ENCODE peak calls at places on chromosomes 13 and 19, in nine cellular contexts. One of them, this sample, is unnamed.

GRCh38 chr13:112743451-112744305 is 53.8 kb downstream of the ATP11A start:
- DNase-seq in cardiac fibroblast: no peak
- DNase-seq in lower lobe of right lung: no peak
- DNase-seq in heart left ventricle: no peak
- DNase-seq in GM23248: no peak
- DNase-seq in CD4-positive, CD25-positive, alpha-beta regulatory T cell: no peak
- DNase-seq in aorta: no peak
- DNase-seq in keratinocyte: no peak
- DNase-seq in choroid plexus epithelial cell: no peak
- DNase-seq in this sample: no peak

GRCh38 chr13:72851678-72852014 is 69.7 kb downstream of the PIBF1 start:
- DNase-seq in cardiac fibroblast: no peak
- DNase-seq in lower lobe of right lung: no peak
- DNase-seq in heart left ventricle: no peak
- DNase-seq in GM23248: no peak
- DNase-seq in CD4-positive, CD25-positive, alpha-beta regulatory T cell: no peak
- DNase-seq in aorta: no peak
- DNase-seq in keratinocyte: no peak
- DNase-seq in choroid plexus epithelial cell: no peak
- DNase-seq in this sample: no peak

GRCh38 chr13:71879129-71879535 is 12.1 kb upstream of the DACH1 start:
- DNase-seq in cardiac fibroblast: peak; percentile 53
- DNase-seq in lower lobe of right lung: no peak
- DNase-seq in heart left ventricle: no peak
- DNase-seq in GM23248: peak; percentile 11
- DNase-seq in CD4-positive, CD25-positive, alpha-beta regulatory T cell: no peak
- DNase-seq in aorta: no peak
- DNase-seq in keratinocyte: no peak
- DNase-seq in choroid plexus epithelial cell: peak; percentile 66
- DNase-seq in this sample: no peak

GRCh38 chr13:96527497-96527896 is 437.6 kb downstream of the HS6ST3 start:
- DNase-seq in cardiac fibroblast: no peak
- DNase-seq in lower lobe of right lung: no peak
- DNase-seq in heart left ventricle: no peak
- DNase-seq in GM23248: no peak
- DNase-seq in CD4-positive, CD25-positive, alpha-beta regulatory T cell: no peak
- DNase-seq in aorta: no peak
- DNase-seq in keratinocyte: no peak
- DNase-seq in choroid plexus epithelial cell: peak; percentile 1
- DNase-seq in this sample: no peak

GRCh38 chr19:31451686-31452325 is 102.6 kb upstream of the TSHZ3 start:
- DNase-seq in cardiac fibroblast: no peak
- DNase-seq in lower lobe of right lung: no peak
- DNase-seq in heart left ventricle: no peak
- DNase-seq in GM23248: peak; percentile 47
- DNase-seq in CD4-positive, CD25-positive, alpha-beta regulatory T cell: no peak
- DNase-seq in aorta: no peak
- DNase-seq in keratinocyte: no peak
- DNase-seq in choroid plexus epithelial cell: peak; percentile 44
- DNase-seq in this sample: no peak

GRCh38 chr13:31045621-31046081 is 113.2 kb downstream of the TEX26 start:
- DNase-seq in cardiac fibroblast: peak; percentile 95
- DNase-seq in lower lobe of right lung: peak; percentile 88
- DNase-seq in heart left ventricle: no peak
- DNase-seq in GM23248: peak; percentile 96
- DNase-seq in CD4-positive, CD25-positive, alpha-beta regulatory T cell: no peak
- DNase-seq in aorta: peak; percentile 80
- DNase-seq in keratinocyte: peak; percentile 91
- DNase-seq in choroid plexus epithelial cell: peak; percentile 97
- DNase-seq in this sample: peak; percentile 89

GRCh38 chr13:75173457-75174356 is 308.3 kb downstream of the TBC1D4 start:
- DNase-seq in cardiac fibroblast: no peak
- DNase-seq in lower lobe of right lung: no peak
- DNase-seq in heart left ventricle: no peak
- DNase-seq in GM23248: no peak
- DNase-seq in CD4-positive, CD25-positive, alpha-beta regulatory T cell: no peak
- DNase-seq in aorta: no peak
- DNase-seq in keratinocyte: no peak
- DNase-seq in choroid plexus epithelial cell: no peak
- DNase-seq in this sample: no peak

GRCh38 chr13:114081761-114082681 is 50.4 kb downstream of the RASA3 start:
- DNase-seq in cardiac fibroblast: no peak
- DNase-seq in lower lobe of right lung: no peak
- DNase-seq in heart left ventricle: no peak
- DNase-seq in GM23248: no peak
- DNase-seq in CD4-positive, CD25-positive, alpha-beta regulatory T cell: no peak
- DNase-seq in aorta: no peak
- DNase-seq in keratinocyte: no peak
- DNase-seq in choroid plexus epithelial cell: no peak
- DNase-seq in this sample: no peak

GRCh38 chr13:108919036-108919907 is 289.9 kb downstream of the MYO16 start:
- DNase-seq in cardiac fibroblast: no peak
- DNase-seq in lower lobe of right lung: no peak
- DNase-seq in heart left ventricle: no peak
- DNase-seq in GM23248: no peak
- DNase-seq in CD4-positive, CD25-positive, alpha-beta regulatory T cell: no peak
- DNase-seq in aorta: no peak
- DNase-seq in keratinocyte: no peak
- DNase-seq in choroid plexus epithelial cell: peak; percentile 66
- DNase-seq in this sample: no peak

GRCh38 chr13:27086599-27087265 is 84.9 kb downstream of the USP12 start:
- DNase-seq in cardiac fibroblast: no peak
- DNase-seq in lower lobe of right lung: no peak
- DNase-seq in heart left ventricle: no peak
- DNase-seq in GM23248: no peak
- DNase-seq in CD4-positive, CD25-positive, alpha-beta regulatory T cell: no peak
- DNase-seq in aorta: no peak
- DNase-seq in keratinocyte: no peak
- DNase-seq in choroid plexus epithelial cell: no peak
- DNase-seq in this sample: no peak

GRCh38 chr13:25062479-25062878 is 33.5 kb upstream of the PABPC3 start:
- DNase-seq in cardiac fibroblast: no peak
- DNase-seq in lower lobe of right lung: no peak
- DNase-seq in heart left ventricle: no peak
- DNase-seq in GM23248: no peak
- DNase-seq in CD4-positive, CD25-positive, alpha-beta regulatory T cell: no peak
- DNase-seq in aorta: no peak
- DNase-seq in keratinocyte: no peak
- DNase-seq in choroid plexus epithelial cell: no peak
- DNase-seq in this sample: no peak

GRCh38 chr13:42769650-42770049 is 11.7 kb upstream of the FAM216B start:
- DNase-seq in cardiac fibroblast: no peak
- DNase-seq in lower lobe of right lung: no peak
- DNase-seq in heart left ventricle: no peak
- DNase-seq in GM23248: peak; percentile 33
- DNase-seq in CD4-positive, CD25-positive, alpha-beta regulatory T cell: no peak
- DNase-seq in aorta: no peak
- DNase-seq in keratinocyte: no peak
- DNase-seq in choroid plexus epithelial cell: no peak
- DNase-seq in this sample: no peak

GRCh38 chr19:14089412-14089661 is 1.2 kb downstream of the SAMD1 start:
- DNase-seq in cardiac fibroblast: peak; percentile 43
- DNase-seq in lower lobe of right lung: no peak
- DNase-seq in heart left ventricle: no peak
- DNase-seq in GM23248: peak; percentile 43
- DNase-seq in CD4-positive, CD25-positive, alpha-beta regulatory T cell: peak; percentile 40
- DNase-seq in aorta: no peak
- DNase-seq in keratinocyte: no peak
- DNase-seq in choroid plexus epithelial cell: peak; percentile 46
- DNase-seq in this sample: no peak

GRCh38 chr13:32284927-32285632 is 30.1 kb downstream of the ZAR1L start:
- DNase-seq in cardiac fibroblast: peak; percentile 89
- DNase-seq in lower lobe of right lung: no peak
- DNase-seq in heart left ventricle: no peak
- DNase-seq in GM23248: peak; percentile 63
- DNase-seq in CD4-positive, CD25-positive, alpha-beta regulatory T cell: no peak
- DNase-seq in aorta: no peak
- DNase-seq in keratinocyte: no peak
- DNase-seq in choroid plexus epithelial cell: peak; percentile 83
- DNase-seq in this sample: peak; percentile 81

GRCh38 chr13:94829201-94829600 is 116.9 kb upstream of the SOX21 start:
- DNase-seq in cardiac fibroblast: no peak
- DNase-seq in lower lobe of right lung: no peak
- DNase-seq in heart left ventricle: no peak
- DNase-seq in GM23248: no peak
- DNase-seq in CD4-positive, CD25-positive, alpha-beta regulatory T cell: no peak
- DNase-seq in aorta: no peak
- DNase-seq in keratinocyte: no peak
- DNase-seq in choroid plexus epithelial cell: no peak
- DNase-seq in this sample: no peak

GRCh38 chr13:102131246-102131645 is 270.6 kb downstream of the FGF14 start:
- DNase-seq in cardiac fibroblast: no peak
- DNase-seq in lower lobe of right lung: no peak
- DNase-seq in heart left ventricle: no peak
- DNase-seq in GM23248: no peak
- DNase-seq in CD4-positive, CD25-positive, alpha-beta regulatory T cell: no peak
- DNase-seq in aorta: no peak
- DNase-seq in keratinocyte: no peak
- DNase-seq in choroid plexus epithelial cell: no peak
- DNase-seq in this sample: no peak

GRCh38 chr19:5133986-5134595 is 165.2 kb downstream of the KDM4B start:
- DNase-seq in cardiac fibroblast: no peak
- DNase-seq in lower lobe of right lung: no peak
- DNase-seq in heart left ventricle: no peak
- DNase-seq in GM23248: no peak
- DNase-seq in CD4-positive, CD25-positive, alpha-beta regulatory T cell: no peak
- DNase-seq in aorta: no peak
- DNase-seq in keratinocyte: no peak
- DNase-seq in choroid plexus epithelial cell: no peak
- DNase-seq in this sample: no peak

GRCh38 chr19:55172741-55173140 is 6.3 kb upstream of the DNAAF3 start:
- DNase-seq in cardiac fibroblast: peak; percentile 38
- DNase-seq in lower lobe of right lung: no peak
- DNase-seq in heart left ventricle: no peak
- DNase-seq in GM23248: peak; percentile 86
- DNase-seq in CD4-positive, CD25-positive, alpha-beta regulatory T cell: no peak
- DNase-seq in aorta: no peak
- DNase-seq in keratinocyte: no peak
- DNase-seq in choroid plexus epithelial cell: peak; percentile 36
- DNase-seq in this sample: no peak

GRCh38 chr13:84362777-84363176 is 480.5 kb upstream of the SLITRK1 start:
- DNase-seq in cardiac fibroblast: peak; percentile 2
- DNase-seq in lower lobe of right lung: no peak
- DNase-seq in heart left ventricle: no peak
- DNase-seq in GM23248: peak; percentile 6
- DNase-seq in CD4-positive, CD25-positive, alpha-beta regulatory T cell: no peak
- DNase-seq in aorta: no peak
- DNase-seq in keratinocyte: no peak
- DNase-seq in choroid plexus epithelial cell: no peak
- DNase-seq in this sample: peak; percentile 13

GRCh38 chr13:36366023-36366422 is 19.8 kb upstream of the SPART start:
- DNase-seq in cardiac fibroblast: no peak
- DNase-seq in lower lobe of right lung: no peak
- DNase-seq in heart left ventricle: no peak
- DNase-seq in GM23248: no peak
- DNase-seq in CD4-positive, CD25-positive, alpha-beta regulatory T cell: no peak
- DNase-seq in aorta: no peak
- DNase-seq in keratinocyte: no peak
- DNase-seq in choroid plexus epithelial cell: no peak
- DNase-seq in this sample: no peak

GRCh38 chr19:14517840-14518505 is at the start of gene DNAJB1:
- DNase-seq in cardiac fibroblast: peak; percentile 85
- DNase-seq in lower lobe of right lung: peak; percentile 89
- DNase-seq in heart left ventricle: peak; percentile 89
- DNase-seq in GM23248: peak; percentile 92
- DNase-seq in CD4-positive, CD25-positive, alpha-beta regulatory T cell: no peak
- DNase-seq in aorta: peak; percentile 94
- DNase-seq in keratinocyte: peak; percentile 69
- DNase-seq in choroid plexus epithelial cell: peak; percentile 79
- DNase-seq in this sample: no peak

GRCh38 chr13:48501705-48502104 is 31.2 kb downstream of the RCBTB2 start:
- DNase-seq in cardiac fibroblast: no peak
- DNase-seq in lower lobe of right lung: no peak
- DNase-seq in heart left ventricle: no peak
- DNase-seq in GM23248: no peak
- DNase-seq in CD4-positive, CD25-positive, alpha-beta regulatory T cell: no peak
- DNase-seq in aorta: no peak
- DNase-seq in keratinocyte: no peak
- DNase-seq in choroid plexus epithelial cell: peak; percentile 8
- DNase-seq in this sample: no peak

GRCh38 chr19:6744381-6745288 is 5.2 kb downstream of the TRIP10 start:
- DNase-seq in cardiac fibroblast: peak; percentile 92
- DNase-seq in lower lobe of right lung: peak; percentile 81
- DNase-seq in heart left ventricle: peak; percentile 94
- DNase-seq in GM23248: peak; percentile 92
- DNase-seq in CD4-positive, CD25-positive, alpha-beta regulatory T cell: no peak
- DNase-seq in aorta: peak; percentile 96
- DNase-seq in keratinocyte: no peak
- DNase-seq in choroid plexus epithelial cell: peak; percentile 88
- DNase-seq in this sample: peak; percentile 69
- H3K4me3 ChIP-seq in cardiac fibroblast: peak overlapping the region; percentile 8
- H3K4me3 ChIP-seq in lower lobe of right lung: peak overlapping the region; percentile 31
- H3K4me3 ChIP-seq in heart left ventricle: no peak overlapping the region
- H3K4me3 ChIP-seq in GM23248: peak overlapping the region; percentile 38
- H3K4me3 ChIP-seq in CD4-positive, CD25-positive, alpha-beta regulatory T cell: no peak overlapping the region
- H3K4me3 ChIP-seq in aorta: no peak overlapping the region
- H3K4me3 ChIP-seq in keratinocyte: peak overlapping the region; percentile 19
- H3K4me3 ChIP-seq in choroid plexus epithelial cell: peak overlapping the region; percentile 35
- H3K4me3 ChIP-seq in this sample: no peak overlapping the region

DNA sequence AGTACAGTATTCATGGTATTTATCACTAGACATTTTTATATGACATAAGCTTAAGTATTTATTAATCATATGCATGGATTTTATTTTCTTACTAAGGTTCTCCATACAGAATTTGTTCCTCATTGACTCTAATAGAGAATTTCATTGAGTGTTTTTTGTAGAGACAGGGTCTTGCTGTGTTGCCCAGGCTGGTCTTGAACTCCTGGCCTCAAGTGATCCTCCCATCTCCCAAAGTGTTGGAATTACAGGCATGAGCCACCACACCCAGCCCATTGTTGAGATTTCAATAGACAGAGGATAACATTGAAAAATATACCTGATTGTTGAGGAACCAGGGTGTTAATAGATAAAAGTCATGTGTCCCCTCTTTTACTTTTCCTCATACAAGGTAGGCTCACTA is 26.1 kb downstream of the IPO5 start:
- DNase-seq in cardiac fibroblast: no peak
- DNase-seq in lower lobe of right lung: no peak
- DNase-seq in heart left ventricle: no peak
- DNase-seq in GM23248: no peak
- DNase-seq in CD4-positive, CD25-positive, alpha-beta regulatory T cell: no peak
- DNase-seq in aorta: no peak
- DNase-seq in keratinocyte: no peak
- DNase-seq in choroid plexus epithelial cell: no peak
- DNase-seq in this sample: no peak
- H3K4me3 ChIP-seq in cardiac fibroblast: no peak overlapping the region
- H3K4me3 ChIP-seq in lower lobe of right lung: no peak overlapping the region
- H3K4me3 ChIP-seq in heart left ventricle: no peak overlapping the region
- H3K4me3 ChIP-seq in GM23248: peak overlapping the region; percentile 93
- H3K4me3 ChIP-seq in CD4-positive, CD25-positive, alpha-beta regulatory T cell: no peak overlapping the region
- H3K4me3 ChIP-seq in aorta: no peak overlapping the region
- H3K4me3 ChIP-seq in keratinocyte: no peak overlapping the region
- H3K4me3 ChIP-seq in choroid plexus epithelial cell: no peak overlapping the region
- H3K4me3 ChIP-seq in this sample: no peak overlapping the region

GRCh38 chr19:46928951-46929350 is 68.2 kb downstream of the ARHGAP35 start:
- DNase-seq in cardiac fibroblast: peak; percentile 35
- DNase-seq in lower lobe of right lung: no peak
- DNase-seq in heart left ventricle: no peak
- DNase-seq in GM23248: peak; percentile 45
- DNase-seq in CD4-positive, CD25-positive, alpha-beta regulatory T cell: no peak
- DNase-seq in aorta: no peak
- DNase-seq in keratinocyte: no peak
- DNase-seq in choroid plexus epithelial cell: peak; percentile 30
- DNase-seq in this sample: no peak
- H3K4me3 ChIP-seq in cardiac fibroblast: no peak overlapping the region
- H3K4me3 ChIP-seq in lower lobe of right lung: no peak overlapping the region
- H3K4me3 ChIP-seq in heart left ventricle: no peak overlapping the region
- H3K4me3 ChIP-seq in GM23248: no peak overlapping the region
- H3K4me3 ChIP-seq in CD4-positive, CD25-positive, alpha-beta regulatory T cell: no peak overlapping the region
- H3K4me3 ChIP-seq in aorta: no peak overlapping the region
- H3K4me3 ChIP-seq in keratinocyte: no peak overlapping the region
- H3K4me3 ChIP-seq in choroid plexus epithelial cell: no peak overlapping the region
- H3K4me3 ChIP-seq in this sample: no peak overlapping the region

GRCh38 chr13:45704211-45704739 is 2.2 kb downstream of the CBY2 start:
- DNase-seq in cardiac fibroblast: no peak
- DNase-seq in lower lobe of right lung: no peak
- DNase-seq in heart left ventricle: no peak
- DNase-seq in GM23248: no peak
- DNase-seq in CD4-positive, CD25-positive, alpha-beta regulatory T cell: no peak
- DNase-seq in aorta: no peak
- DNase-seq in keratinocyte: no peak
- DNase-seq in choroid plexus epithelial cell: no peak
- DNase-seq in this sample: no peak
- H3K4me3 ChIP-seq in cardiac fibroblast: no peak overlapping the region
- H3K4me3 ChIP-seq in lower lobe of right lung: no peak overlapping the region
- H3K4me3 ChIP-seq in heart left ventricle: no peak overlapping the region
- H3K4me3 ChIP-seq in GM23248: no peak overlapping the region
- H3K4me3 ChIP-seq in CD4-positive, CD25-positive, alpha-beta regulatory T cell: no peak overlapping the region
- H3K4me3 ChIP-seq in aorta: no peak overlapping the region
- H3K4me3 ChIP-seq in keratinocyte: no peak overlapping the region
- H3K4me3 ChIP-seq in choroid plexus epithelial cell: no peak overlapping the region
- H3K4me3 ChIP-seq in this sample: no peak overlapping the region

This sample was measured in skeletal muscle cell.